ENCODE peak calls at places on chromosomes 3 and 15, in four cellular contexts. H is CD8-positive, alpha-beta memory T cell; W is NCI-H1417 treated with DMSO at 0.1 percent for 48 hours; M is EH. L is an unnamed sample.

GRCh38 chr3:58291671-58292338 is 14.2 kb upstream of the RPP14 start:
- DNase-seq in M (no peak), H (no peak), W (no peak), L (no peak)

GRCh38 chr3:190721330-190721729 is 141.2 kb downstream of the GMNC start:
- DNase-seq in M (no peak), W (no peak), H (no peak), L (no peak)

GRCh38 chr15:51377038-51377761 is 35.7 kb downstream of the GLDN start:
- DNase-seq in H (no peak), M (peak; percentile 81), W (no peak), L (peak; percentile 68)

GRCh38 chr15:78316211-78317077 is 17.0 kb upstream of the SKIC8 start:
- DNase-seq in W (no peak), M (no peak), H (peak; percentile 29), L (no peak)

GRCh38 chr3:73475175-73475574 is 149.6 kb downstream of the PDZRN3 start:
- DNase-seq in M (no peak), W (no peak), H (no peak), L (no peak)

GRCh38 chr3:116815831-116816588 is 106.4 kb downstream of the TUSC7 start:
- DNase-seq in M (no peak), W (no peak), H (no peak), L (peak; percentile 36)

GRCh38 chr3:192079098-192079497 is 618.1 kb downstream of the PYDC2 start:
- DNase-seq in M (no peak), W (no peak), H (no peak), L (no peak)

GRCh38 chr3:195337747-195338146 is 66.8 kb upstream of the XXYLT1 start:
- DNase-seq in H (no peak), M (no peak), W (no peak), L (no peak)

GRCh38 chr3:192571197-192571791 is 156.0 kb downstream of the FGF12 start:
- DNase-seq in M (peak; percentile 60), H (no peak), W (no peak), L (peak; percentile 58)

GRCh38 chr3:194761384-194761783 is 75.7 kb downstream of the FAM43A start:
- DNase-seq in W (peak; percentile 31), H (no peak), M (no peak), L (no peak)

GRCh38 chr3:188687389-188687788 is 484.4 kb upstream of the TPRG1 start:
- DNase-seq in H (no peak), W (no peak), M (peak; percentile 89), L (peak; percentile 49)

GRCh38 chr3:117637666-117638065 is 928.1 kb downstream of the TUSC7 start:
- DNase-seq in M (no peak), H (no peak), W (no peak), L (no peak)

L was measured in fibroblast of the aortic adventitia.